ENCODE peak calls at places on chromosomes 2 and 18, in eight cellular contexts. One of them, this sample, is unnamed. For H3K4me1, the result is how much of the 10 kb centered on the place peaks cover.

GRCh38 chr2:7745369-7745768 is 828.2 kb downstream of the RNF144A start:
- DNase-seq in upper lobe of right lung: no peak
- DNase-seq in psoas muscle: no peak
- DNase-seq in SK-N-SH: no peak
- DNase-seq in astrocyte: no peak
- DNase-seq in aorta: no peak
- DNase-seq in fibroblast of lung: no peak
- DNase-seq in sigmoid colon: no peak
- DNase-seq in this sample: no peak

GRCh38 chr2:43478423-43479086 is 117.3 kb downstream of the THADA start:
- DNase-seq in fibroblast of lung: no peak
- DNase-seq in upper lobe of right lung: no peak
- DNase-seq in astrocyte: no peak
- DNase-seq in sigmoid colon: no peak
- DNase-seq in SK-N-SH: no peak
- DNase-seq in psoas muscle: no peak
- DNase-seq in aorta: no peak
- DNase-seq in this sample: no peak

GRCh38 chr2:119126650-119127049 is 31.9 kb downstream of the C1QL2 start:
- DNase-seq in astrocyte: no peak
- DNase-seq in sigmoid colon: no peak
- DNase-seq in psoas muscle: peak
- DNase-seq in fibroblast of lung: no peak
- DNase-seq in SK-N-SH: peak
- DNase-seq in aorta: no peak
- DNase-seq in upper lobe of right lung: peak
- DNase-seq in this sample: no peak

GRCh38 chr18:13070460-13070859 is 79.3 kb downstream of the CEP192 start:
- DNase-seq in upper lobe of right lung: no peak
- DNase-seq in psoas muscle: no peak
- DNase-seq in fibroblast of lung: no peak
- DNase-seq in SK-N-SH: no peak
- DNase-seq in aorta: no peak
- DNase-seq in astrocyte: no peak
- DNase-seq in sigmoid colon: no peak
- DNase-seq in this sample: no peak

GRCh38 chr2:213271947-213272346 is 12.3 kb upstream of the SPAG16 start:
- DNase-seq in upper lobe of right lung: no peak
- DNase-seq in SK-N-SH: no peak
- DNase-seq in fibroblast of lung: no peak
- DNase-seq in aorta: no peak
- DNase-seq in sigmoid colon: no peak
- DNase-seq in psoas muscle: no peak
- DNase-seq in astrocyte: no peak
- DNase-seq in this sample: no peak

GRCh38 chr2:5387421-5387820 is 304.8 kb upstream of the SOX11 start:
- DNase-seq in SK-N-SH: no peak
- DNase-seq in psoas muscle: no peak
- DNase-seq in sigmoid colon: no peak
- DNase-seq in fibroblast of lung: peak
- DNase-seq in upper lobe of right lung: no peak
- DNase-seq in aorta: no peak
- DNase-seq in astrocyte: peak
- DNase-seq in this sample: no peak

GRCh38 chr2:118732432-118732831 is 115.0 kb downstream of the EN1 start:
- DNase-seq in astrocyte: peak
- DNase-seq in upper lobe of right lung: no peak
- DNase-seq in fibroblast of lung: peak
- DNase-seq in psoas muscle: no peak
- DNase-seq in SK-N-SH: no peak
- DNase-seq in aorta: no peak
- DNase-seq in sigmoid colon: no peak
- DNase-seq in this sample: no peak

GRCh38 chr18:55356815-55357214 is 231.2 kb downstream of the TCF4 start:
- DNase-seq in SK-N-SH: no peak
- DNase-seq in astrocyte: no peak
- DNase-seq in aorta: no peak
- DNase-seq in psoas muscle: no peak
- DNase-seq in sigmoid colon: no peak
- DNase-seq in upper lobe of right lung: no peak
- DNase-seq in fibroblast of lung: no peak
- DNase-seq in this sample: no peak

GRCh38 chr2:216351172-216351925 is 20.9 kb downstream of the MARCHF4 start:
- DNase-seq in upper lobe of right lung: no peak
- DNase-seq in psoas muscle: no peak
- DNase-seq in fibroblast of lung: peak
- DNase-seq in sigmoid colon: no peak
- DNase-seq in astrocyte: peak
- DNase-seq in aorta: no peak
- DNase-seq in SK-N-SH: no peak
- DNase-seq in this sample: no peak

GRCh38 chr2:67895171-67895941 is 167.4 kb downstream of the C1D start:
- DNase-seq in astrocyte: no peak
- DNase-seq in upper lobe of right lung: no peak
- DNase-seq in SK-N-SH: no peak
- DNase-seq in sigmoid colon: no peak
- DNase-seq in fibroblast of lung: no peak
- DNase-seq in psoas muscle: peak
- DNase-seq in aorta: no peak
- DNase-seq in this sample: no peak

GRCh38 chr2:69456950-69457445 is 19.8 kb upstream of the NFU1 start:
- DNase-seq in astrocyte: no peak
- DNase-seq in psoas muscle: no peak
- DNase-seq in SK-N-SH: no peak
- DNase-seq in aorta: no peak
- DNase-seq in upper lobe of right lung: no peak
- DNase-seq in fibroblast of lung: no peak
- DNase-seq in sigmoid colon: no peak
- DNase-seq in this sample: no peak

GRCh38 chr2:153595939-153596338 is 117.4 kb upstream of the RPRM start:
- DNase-seq in SK-N-SH: no peak
- DNase-seq in psoas muscle: no peak
- DNase-seq in upper lobe of right lung: no peak
- DNase-seq in aorta: no peak
- DNase-seq in fibroblast of lung: no peak
- DNase-seq in astrocyte: no peak
- DNase-seq in sigmoid colon: no peak
- DNase-seq in this sample: no peak

DNA sequence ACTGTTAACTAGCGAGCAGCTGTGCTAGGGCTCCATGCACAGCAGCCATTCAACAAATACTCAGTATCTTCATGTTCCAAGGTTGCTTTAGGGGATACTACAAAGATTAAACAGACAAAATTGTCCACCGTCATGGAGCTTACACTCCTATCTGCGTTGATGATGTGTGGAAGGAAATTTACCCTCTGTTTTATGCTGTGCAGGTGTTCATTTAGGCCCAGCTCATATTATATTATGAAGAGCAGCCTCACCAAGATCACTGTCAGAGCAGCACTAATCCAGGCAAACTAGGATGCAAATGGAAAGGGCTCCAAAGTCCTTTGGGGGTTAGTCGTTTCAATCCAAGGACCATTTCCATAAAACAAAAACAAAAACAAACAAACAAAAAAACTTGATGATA is 13.4 kb upstream of the WIPF1 start:
- DNase-seq in psoas muscle: no peak
- DNase-seq in astrocyte: no peak
- DNase-seq in upper lobe of right lung: no peak
- DNase-seq in sigmoid colon: no peak
- DNase-seq in SK-N-SH: no peak
- DNase-seq in aorta: no peak
- DNase-seq in fibroblast of lung: no peak
- DNase-seq in this sample: no peak
- H3K4me3 ChIP-seq in psoas muscle: no peak
- H3K4me3 ChIP-seq in astrocyte: no peak
- H3K4me3 ChIP-seq in upper lobe of right lung: no peak
- H3K4me3 ChIP-seq in sigmoid colon: no peak
- H3K4me3 ChIP-seq in SK-N-SH: no peak
- H3K4me3 ChIP-seq in aorta: no peak
- H3K4me3 ChIP-seq in fibroblast of lung: no peak
- H3K4me3 ChIP-seq in this sample: no peak

GRCh38 chr2:105373344-105373781 is 25.5 kb downstream of the FHL2 start:
- DNase-seq in fibroblast of lung: peak
- DNase-seq in astrocyte: peak
- DNase-seq in upper lobe of right lung: no peak
- DNase-seq in psoas muscle: peak
- DNase-seq in sigmoid colon: peak
- DNase-seq in SK-N-SH: no peak
- DNase-seq in aorta: peak
- DNase-seq in this sample: no peak
- H3K4me1 ChIP-seq in fibroblast of lung: half or more
- H3K4me1 ChIP-seq in astrocyte: half or more
- H3K4me1 ChIP-seq in upper lobe of right lung: under half
- H3K4me1 ChIP-seq in psoas muscle: half or more
- H3K4me1 ChIP-seq in sigmoid colon: under half
- H3K4me1 ChIP-seq in SK-N-SH: under half
- H3K4me1 ChIP-seq in aorta: under half
- H3K4me1 ChIP-seq in this sample: half or more

DNA sequence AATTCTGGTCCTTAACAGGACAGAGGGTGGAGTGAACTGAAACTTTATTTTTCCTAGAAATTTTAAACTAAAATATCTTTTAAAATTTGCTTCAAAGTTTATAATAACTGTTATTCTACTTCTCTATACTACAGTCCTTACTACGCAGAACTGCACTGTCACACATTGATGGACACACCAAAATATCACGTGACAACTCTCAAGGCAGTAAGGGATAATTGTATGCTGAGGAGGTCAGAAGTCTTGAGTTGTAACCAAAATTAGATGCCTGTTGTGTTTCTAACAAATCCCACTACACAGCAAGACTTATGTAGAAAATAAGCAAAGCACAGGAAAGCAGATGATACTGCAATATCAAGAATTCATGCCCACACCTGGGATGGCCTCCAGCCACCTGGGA is 76.3 kb downstream of the CHST9 start:
- DNase-seq in fibroblast of lung: no peak
- DNase-seq in sigmoid colon: no peak
- DNase-seq in astrocyte: no peak
- DNase-seq in aorta: no peak
- DNase-seq in upper lobe of right lung: no peak
- DNase-seq in psoas muscle: no peak
- DNase-seq in SK-N-SH: no peak
- DNase-seq in this sample: no peak
- H3K4me3 ChIP-seq in fibroblast of lung: no peak
- H3K4me3 ChIP-seq in sigmoid colon: no peak
- H3K4me3 ChIP-seq in astrocyte: no peak
- H3K4me3 ChIP-seq in aorta: no peak
- H3K4me3 ChIP-seq in upper lobe of right lung: no peak
- H3K4me3 ChIP-seq in psoas muscle: no peak
- H3K4me3 ChIP-seq in SK-N-SH: no peak
- H3K4me3 ChIP-seq in this sample: no peak

DNA sequence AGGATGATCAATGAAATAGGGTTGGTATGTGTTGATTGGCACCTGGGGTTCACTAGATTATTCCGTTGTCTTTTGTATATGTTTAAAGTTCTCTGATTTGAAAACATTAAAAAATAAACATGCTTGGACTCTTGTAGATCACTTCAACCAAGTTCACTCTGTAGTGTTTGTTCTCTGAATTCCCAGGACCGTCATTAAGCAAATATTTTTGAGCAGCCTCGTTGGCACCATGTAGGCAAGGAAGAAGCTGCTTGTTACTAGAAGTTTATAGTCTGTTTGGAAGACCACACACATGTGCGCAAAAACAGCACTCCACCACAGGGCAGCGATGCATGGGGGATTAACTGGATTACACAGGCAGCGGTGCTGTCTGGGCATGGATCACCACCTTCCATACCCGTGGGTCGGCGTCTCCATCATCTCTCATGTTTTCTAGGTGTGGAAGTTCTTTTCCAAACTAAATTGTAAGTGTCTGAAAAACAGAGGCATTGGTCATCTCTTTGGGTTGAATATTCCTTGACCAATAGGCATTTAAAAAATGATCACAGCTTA is 212.2 kb downstream of the FHOD3 start:
- DNase-seq in SK-N-SH: no peak
- DNase-seq in sigmoid colon: no peak
- DNase-seq in psoas muscle: no peak
- DNase-seq in astrocyte: no peak
- DNase-seq in upper lobe of right lung: no peak
- DNase-seq in aorta: no peak
- DNase-seq in fibroblast of lung: no peak
- DNase-seq in this sample: no peak
- H3K4me1 ChIP-seq in SK-N-SH: under half
- H3K4me1 ChIP-seq in sigmoid colon: under half
- H3K4me1 ChIP-seq in psoas muscle: under half
- H3K4me1 ChIP-seq in astrocyte: under half
- H3K4me1 ChIP-seq in upper lobe of right lung: under half
- H3K4me1 ChIP-seq in aorta: under half
- H3K4me1 ChIP-seq in fibroblast of lung: under half
- H3K4me1 ChIP-seq in this sample: under half

DNA sequence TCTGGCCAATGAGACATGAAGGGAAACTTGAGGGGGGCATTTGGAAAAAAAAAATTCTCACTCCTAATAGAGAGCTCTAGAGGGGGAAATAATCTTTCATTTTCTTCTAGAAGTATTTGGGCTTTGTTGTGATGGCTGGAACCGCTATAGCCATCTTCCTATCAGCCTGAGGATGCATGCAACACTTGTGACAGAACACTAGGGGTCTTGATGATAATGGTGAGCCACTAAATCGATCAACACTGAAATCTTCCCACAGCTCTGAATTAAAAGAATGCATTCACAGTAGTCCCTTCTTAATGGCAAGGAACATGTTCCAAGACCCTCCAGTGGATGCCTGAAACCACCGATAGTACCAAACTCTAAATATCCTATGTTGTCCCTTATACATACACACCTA is 325.3 kb downstream of the LNPK start:
- DNase-seq in fibroblast of lung: no peak
- DNase-seq in psoas muscle: no peak
- DNase-seq in SK-N-SH: no peak
- DNase-seq in aorta: no peak
- DNase-seq in astrocyte: no peak
- DNase-seq in upper lobe of right lung: no peak
- DNase-seq in sigmoid colon: no peak
- DNase-seq in this sample: no peak
- H3K4me3 ChIP-seq in fibroblast of lung: no peak
- H3K4me3 ChIP-seq in psoas muscle: no peak
- H3K4me3 ChIP-seq in SK-N-SH: no peak
- H3K4me3 ChIP-seq in aorta: no peak
- H3K4me3 ChIP-seq in astrocyte: no peak
- H3K4me3 ChIP-seq in upper lobe of right lung: no peak
- H3K4me3 ChIP-seq in sigmoid colon: no peak
- H3K4me3 ChIP-seq in this sample: no peak

DNA sequence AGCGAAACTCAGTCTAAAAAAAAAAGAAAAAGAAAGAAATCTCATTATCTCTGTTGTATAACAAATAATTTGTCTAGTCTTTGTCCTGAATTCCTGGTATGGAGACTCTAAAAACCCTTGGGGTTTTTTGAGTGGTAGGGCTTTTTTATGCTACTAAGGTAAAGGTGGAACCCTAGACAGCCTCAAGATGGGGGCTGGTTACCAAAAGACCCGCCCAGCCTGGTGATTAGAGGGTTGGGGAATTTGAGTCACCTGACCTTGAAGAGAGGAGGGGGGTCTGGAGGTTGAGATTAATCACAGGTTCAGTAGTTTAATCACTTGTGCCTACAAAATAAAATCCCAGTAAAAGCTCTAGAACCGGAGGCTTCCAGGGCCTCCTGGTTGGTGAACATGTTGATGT is 17.6 kb downstream of the SOWAHC start:
- DNase-seq in aorta: no peak
- DNase-seq in upper lobe of right lung: no peak
- DNase-seq in psoas muscle: no peak
- DNase-seq in SK-N-SH: no peak
- DNase-seq in astrocyte: no peak
- DNase-seq in fibroblast of lung: no peak
- DNase-seq in sigmoid colon: no peak
- DNase-seq in this sample: no peak
- H3K4me1 ChIP-seq in aorta: under half
- H3K4me1 ChIP-seq in upper lobe of right lung: under half
- H3K4me1 ChIP-seq in psoas muscle: under half
- H3K4me1 ChIP-seq in SK-N-SH: under half
- H3K4me1 ChIP-seq in astrocyte: under half
- H3K4me1 ChIP-seq in fibroblast of lung: under half
- H3K4me1 ChIP-seq in sigmoid colon: under half
- H3K4me1 ChIP-seq in this sample: under half

GRCh38 chr2:64840419-64840818 is 148.8 kb upstream of the SLC1A4 start:
- DNase-seq in astrocyte: no peak
- DNase-seq in upper lobe of right lung: no peak
- DNase-seq in aorta: no peak
- DNase-seq in fibroblast of lung: peak
- DNase-seq in sigmoid colon: no peak
- DNase-seq in psoas muscle: no peak
- DNase-seq in SK-N-SH: no peak
- DNase-seq in this sample: no peak
- H3K4me3 ChIP-seq in astrocyte: no peak
- H3K4me3 ChIP-seq in upper lobe of right lung: no peak
- H3K4me3 ChIP-seq in aorta: no peak
- H3K4me3 ChIP-seq in fibroblast of lung: no peak
- H3K4me3 ChIP-seq in sigmoid colon: no peak
- H3K4me3 ChIP-seq in psoas muscle: peak
- H3K4me3 ChIP-seq in SK-N-SH: no peak
- H3K4me3 ChIP-seq in this sample: no peak

This sample was measured in RWPE2.